ENCODE peak calls at places on chromosome 14, in seven cellular contexts. W, L, Z, U, M, K and P are unnamed samples.
A peak's percentile ranks its signal among the peaks of the same experiment; 100 is the strongest.

GRCh38 chr14:106579084-106579483 is 1052.7 kb downstream of the TMEM121 start:
- DNase-seq in W (no peak), M (no peak), Z (no peak), L (no peak), U (no peak), K (no peak), P (no peak)

GRCh38 chr14:23209651-23210423 is 26.4 kb upstream of the SLC7A8 start:
- DNase-seq in K (no peak), L (no peak), W (no peak), Z (no peak), U (peak; percentile 22), M (no peak), P (no peak)

GRCh38 chr14:76352639-76353281 is 23.2 kb upstream of the ESRRB start:
- DNase-seq in W (peak; percentile 56), L (peak; percentile 60), M (peak; percentile 6), Z (peak; percentile 76), K (peak; percentile 69), U (peak; percentile 74), P (peak; percentile 63)

GRCh38 chr14:98173291-98173690 is 1098.7 kb downstream of the BCL11B start:
- DNase-seq in L (no peak), W (no peak), K (no peak), U (no peak), Z (no peak), M (peak; percentile 79), P (no peak)

GRCh38 chr14:64707661-64708060 is 3.4 kb downstream of the PLEKHG3 start:
- DNase-seq in M (peak; percentile 22), U (peak; percentile 43), K (no peak), W (no peak), Z (no peak), L (no peak), P (no peak)

GRCh38 chr14:22781606-22782000 is 15.1 kb downstream of the OXA1L start:
- DNase-seq in M (no peak), W (no peak), Z (no peak), K (no peak), L (no peak), U (peak; percentile 22), P (no peak)

GRCh38 chr14:36161781-36162180 is 14.7 kb downstream of the PTCSC3 start:
- DNase-seq in W (no peak), L (no peak), M (no peak), Z (no peak), K (no peak), U (no peak), P (no peak)

GRCh38 chr14:76664790-76665189 is 96.5 kb upstream of the VASH1 start:
- DNase-seq in W (no peak), Z (no peak), K (no peak), U (no peak), L (no peak), M (no peak), P (no peak)

GRCh38 chr14:94100847-94101246 is 9.7 kb upstream of the IFI27 start:
- DNase-seq in L (no peak), Z (no peak), W (no peak), U (peak; percentile 84), K (no peak), M (no peak), P (no peak)

GRCh38 chr14:36301159-36301558 is 19.3 kb downstream of the MBIP start:
- DNase-seq in W (no peak), L (no peak), M (no peak), U (no peak), Z (no peak), K (no peak), P (no peak)

GRCh38 chr14:31189346-31190219 is 18.0 kb downstream of the HECTD1 start:
- DNase-seq in M (no peak), K (no peak), L (no peak), Z (no peak), W (no peak), U (no peak), P (no peak)

GRCh38 chr14:64736271-64737131 is 32.3 kb downstream of the PLEKHG3 start:
- DNase-seq in M (no peak), U (no peak), Z (peak; percentile 45), K (no peak), W (no peak), L (no peak), P (peak; percentile 40)

GRCh38 chr14:70289138-70289537 is 70.3 kb downstream of the COX16 start:
- DNase-seq in Z (no peak), M (no peak), U (no peak), L (no peak), K (no peak), W (no peak), P (no peak)

DNA sequence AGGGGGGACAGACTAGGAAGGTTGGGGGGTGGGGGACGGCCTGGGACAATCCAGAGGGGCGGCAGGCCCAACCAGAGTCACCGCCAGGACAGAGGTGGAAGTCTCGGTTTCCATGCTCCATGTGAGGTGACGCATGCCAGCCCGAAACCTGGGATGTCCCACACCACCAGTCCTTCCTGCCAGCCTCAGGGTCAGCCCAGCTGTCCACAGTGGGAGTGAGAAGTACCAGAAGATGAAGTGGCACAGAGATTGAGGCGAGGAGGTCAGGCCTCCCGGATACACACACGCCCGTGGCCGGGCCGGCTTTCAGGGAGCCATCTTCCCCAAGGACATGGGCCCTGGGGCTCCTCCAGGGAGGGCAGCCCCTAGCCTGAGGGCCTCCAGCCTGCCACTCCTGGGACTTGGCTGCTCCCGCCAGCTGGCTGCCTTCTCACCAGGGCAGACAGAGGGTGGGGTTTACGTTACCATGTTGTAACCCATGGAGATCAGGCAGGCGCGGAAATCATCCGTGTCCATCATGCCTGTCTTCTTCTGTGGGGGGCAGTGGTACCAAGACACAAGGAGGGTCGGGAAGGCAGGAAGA is 85.2 kb upstream of the ZFP36L1 start:
- DNase-seq in L (no peak), Z (no peak), K (no peak), U (no peak), W (no peak), M (no peak), P (no peak)
- H3K36me3 ChIP-seq in L (peaks cover 12% of the 10 kb centered on the region), Z (peaks cover 71% of the 10 kb centered on the region), K (peaks cover 98% of the 10 kb centered on the region), U (peaks cover 98% of the 10 kb centered on the region), W (no peaks in the 10 kb centered on the region), M (peaks cover 36% of the 10 kb centered on the region), P (peaks cover 98% of the 10 kb centered on the region)

DNA sequence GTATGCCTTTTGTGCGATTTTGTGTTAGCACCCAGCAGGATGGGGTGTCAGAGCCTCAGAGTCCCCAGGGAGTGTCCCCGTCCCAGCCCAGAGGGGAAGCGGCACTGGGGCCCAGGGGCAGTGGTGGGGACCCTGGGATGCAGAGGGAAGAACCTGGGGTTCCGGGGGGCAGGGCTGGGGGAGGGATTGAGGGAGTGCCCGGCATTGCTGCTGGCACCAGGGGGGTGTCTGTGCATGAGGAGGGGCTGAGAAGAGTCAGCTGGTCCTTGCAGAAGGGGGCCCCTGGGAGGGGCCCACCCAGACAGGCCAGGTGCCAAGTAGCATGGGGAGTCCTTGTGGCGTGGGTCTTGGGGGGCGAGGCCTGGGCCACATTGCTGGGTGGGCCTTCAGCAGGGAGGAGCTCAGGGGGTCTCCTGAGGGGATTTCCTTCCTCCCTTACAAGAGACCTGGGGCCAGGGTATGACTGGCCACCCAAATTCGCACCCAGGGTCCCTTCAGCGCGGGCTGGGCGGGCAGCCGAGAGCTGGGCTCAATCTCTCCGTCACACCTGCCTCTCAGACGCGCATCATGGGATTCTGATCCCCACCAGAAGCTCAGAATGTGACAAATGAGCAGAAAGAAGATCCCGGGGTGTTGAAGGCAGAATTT is 72.3 kb downstream of the KIF26A start:
- DNase-seq in K (no peak), L (peak; percentile 30), M (no peak), Z (peak; percentile 40), W (no peak), U (no peak), P (peak; percentile 24)
- H3K27me3 ChIP-seq in K (no peaks in the 10 kb centered on the region), L (no peaks in the 10 kb centered on the region), M (no peaks in the 10 kb centered on the region), Z (peaks cover 9% of the 10 kb centered on the region), W (no peaks in the 10 kb centered on the region), U (peaks cover 3% of the 10 kb centered on the region), P (peaks cover 4% of the 10 kb centered on the region)

DNA sequence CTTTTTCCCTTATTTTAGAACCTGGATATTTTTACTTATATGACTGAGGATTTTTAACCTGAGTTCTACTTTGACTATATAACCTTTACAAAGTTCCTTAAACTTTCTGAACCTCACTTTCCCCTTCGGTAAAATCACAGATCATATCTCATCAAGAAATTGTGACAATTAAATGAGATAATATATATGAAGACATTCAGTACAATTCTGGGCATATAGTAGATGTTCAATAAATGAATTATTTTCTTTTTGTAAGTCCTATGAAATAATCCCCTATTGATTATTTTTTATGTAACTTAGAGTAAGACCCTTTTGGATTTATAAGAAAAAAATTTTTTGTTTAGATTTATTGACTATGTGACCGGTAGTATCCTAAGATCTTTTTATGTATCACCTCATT is 17.6 kb upstream of the FAM177A1 start:
- DNase-seq in M (no peak), Z (no peak), K (no peak), W (no peak), U (no peak), L (no peak), P (no peak)
- H3K36me3 ChIP-seq in M (peaks cover 25% of the 10 kb centered on the region), Z (peaks cover 96% of the 10 kb centered on the region), K (peaks cover 89% of the 10 kb centered on the region), W (no peaks in the 10 kb centered on the region), U (peaks cover 76% of the 10 kb centered on the region), L (no peaks in the 10 kb centered on the region), P (peaks cover 84% of the 10 kb centered on the region)

GRCh38 chr14:67516679-67517078 is 16.4 kb upstream of the PLEKHH1 start:
- DNase-seq in M (no peak), U (no peak), Z (no peak), W (no peak), L (no peak), K (no peak), P (no peak)

GRCh38 chr14:67517083-67517482 is 16.0 kb upstream of the PLEKHH1 start:
- DNase-seq in M (no peak), W (peak; percentile 30), L (peak; percentile 46), Z (no peak), K (no peak), U (peak; percentile 46), P (no peak)

GRCh38 chr14:67522270-67522669 is 10.8 kb upstream of the PLEKHH1 start:
- DNase-seq in K (no peak), W (no peak), Z (no peak), M (no peak), U (no peak), L (no peak), P (no peak)

GRCh38 chr14:67519406-67519805 is 13.7 kb upstream of the PLEKHH1 start:
- DNase-seq in U (no peak), L (no peak), M (no peak), W (no peak), K (no peak), Z (no peak), P (no peak)

GRCh38 chr14:67520482-67520881 is 12.6 kb upstream of the PLEKHH1 start:
- DNase-seq in K (no peak), W (no peak), L (no peak), M (no peak), Z (no peak), U (no peak), P (no peak)
- H3K27me3 ChIP-seq in K (no peaks in the 10 kb centered on the region), W (peaks cover 15% of the 10 kb centered on the region), L (no peaks in the 10 kb centered on the region), M (no peaks in the 10 kb centered on the region), Z (peaks cover 1% of the 10 kb centered on the region), U (peaks cover 57% of the 10 kb centered on the region), P (peaks cover 17% of the 10 kb centered on the region)